ENCODE peak calls at places on chromosomes 3 and 15, in four cellular contexts. U is IMR-90, C is neural progenitor cell, Q is WERI-Rb-1. E is an unnamed sample.

GRCh38 chr3:188153949-188154757 is at the start of gene LPP:
- DNase-seq in C (peak), U (peak), Q (peak), E (peak)

GRCh38 chr3:46209053-46209452 is 940 bp upstream of the CCR1 start:
- DNase-seq in U (no peak), C (no peak), Q (no peak), E (no peak)

GRCh38 chr3:146189519-146190173 is 28.7 kb upstream of the PLOD2 start:
- DNase-seq in C (peak), Q (peak), U (peak), E (no peak)

GRCh38 chr3:129917423-129918007 is 24.0 kb upstream of the TMCC1 start:
- DNase-seq in Q (no peak), C (no peak), U (no peak), E (no peak)

GRCh38 chr3:9302425-9303181 is 53.2 kb upstream of the SRGAP3 start:
- DNase-seq in U (peak), Q (peak), C (peak), E (peak)

GRCh38 chr15:87722941-87723691 is 533.4 kb downstream of the NTRK3 start:
- DNase-seq in C (peak), U (peak), Q (peak), E (no peak)

GRCh38 chr3:124826703-124827102 is 60.5 kb downstream of the ITGB5 start:
- DNase-seq in C (no peak), U (peak), Q (no peak), E (peak)

GRCh38 chr3:122754867-122755835 is 38.5 kb downstream of the HSPBAP1 start:
- DNase-seq in U (peak), C (peak), Q (peak), E (no peak)

GRCh38 chr15:74202461-74203401 is at the start of gene STRA6:
- DNase-seq in C (peak), U (no peak), Q (peak), E (no peak)

GRCh38 chr3:17823816-17824215 is 81.4 kb upstream of the TBC1D5 start:
- DNase-seq in C (no peak), U (no peak), Q (no peak), E (no peak)

GRCh38 chr3:70053293-70053692 is 53.8 kb downstream of the SAMMSON start:
- DNase-seq in Q (no peak), U (no peak), C (no peak), E (no peak)

GRCh38 chr3:188362405-188362831 is 208.5 kb downstream of the LPP start:
- DNase-seq in C (no peak), Q (no peak), U (peak), E (peak)

GRCh38 chr15:73928971-73929627 is 2.8 kb downstream of the LOXL1 start:
- DNase-seq in C (peak), Q (peak), U (no peak), E (no peak)

GRCh38 chr15:100521907-100522306 is 6.8 kb downstream of the CERS3 start:
- DNase-seq in U (no peak), Q (no peak), C (no peak), E (no peak)

GRCh38 chr3:195025881-195026200 is 245.1 kb downstream of the XXYLT1 start:
- DNase-seq in C (no peak), U (no peak), Q (no peak), E (no peak)

GRCh38 chr15:63815796-63816533 is 17.8 kb downstream of the HERC1 start:
- DNase-seq in C (no peak), Q (no peak), U (peak), E (no peak)

GRCh38 chr15:72136170-72137051 is 18.2 kb downstream of the SENP8 start:
- DNase-seq in U (no peak), C (no peak), Q (no peak), E (no peak)

GRCh38 chr3:32815812-32816438 is 1.9 kb upstream of the TRIM71 start:
- DNase-seq in C (peak), U (no peak), Q (no peak), E (no peak)

GRCh38 chr3:51982838-51983577 is at the start of gene ACY1:
- DNase-seq in U (peak), Q (peak), C (peak), E (peak)

DNA sequence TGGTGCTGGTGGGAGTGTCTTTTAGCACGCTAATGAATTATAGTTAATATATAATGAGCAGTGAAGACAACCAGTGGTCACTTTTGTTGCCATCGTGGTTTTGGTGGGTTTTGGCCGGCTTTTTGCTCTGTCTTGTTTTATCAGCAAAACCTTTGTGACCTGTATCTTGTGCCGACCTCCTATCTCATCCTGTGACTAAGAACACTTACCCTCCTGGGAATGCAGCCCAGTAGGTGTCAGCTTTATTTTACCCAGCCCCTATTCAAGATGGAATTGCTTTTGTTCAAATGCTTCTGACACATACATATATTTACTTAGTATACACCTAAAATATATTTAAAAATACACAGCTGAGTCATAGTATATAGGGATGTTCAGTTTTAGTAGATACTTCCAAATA is 770.3 kb downstream of the PDCD6IP start:
- DNase-seq in U (no peak), Q (no peak), C (no peak), E (no peak)
- H3K27ac ChIP-seq in U (no peak), Q (no peak), C (no peak), E (no peak)

GRCh38 chr3:182738583-182739514 is 54.5 kb upstream of the ATP11B start:
- DNase-seq in Q (no peak), C (no peak), U (no peak), E (no peak)
- H3K27ac ChIP-seq in Q (no peak), C (no peak), U (no peak), E (no peak)

GRCh38 chr3:156811092-156811862 is 14.9 kb upstream of the LEKR1 start:
- DNase-seq in U (peak), Q (no peak), C (no peak), E (no peak)

GRCh38 chr3:156812521-156813335 is 13.4 kb upstream of the LEKR1 start:
- DNase-seq in U (peak), C (no peak), Q (no peak), E (no peak)

GRCh38 chr3:156803949-156804741 is 22.0 kb upstream of the LEKR1 start:
- DNase-seq in U (no peak), C (no peak), Q (no peak), E (no peak)

GRCh38 chr3:156806698-156807097 is 19.5 kb upstream of the LEKR1 start:
- DNase-seq in U (no peak), Q (no peak), C (no peak), E (no peak)

GRCh38 chr3:156808025-156808424 is 18.1 kb upstream of the LEKR1 start:
- DNase-seq in Q (no peak), C (no peak), U (peak), E (no peak)
- H3K27ac ChIP-seq in Q (no peak), C (no peak), U (no peak), E (no peak)

DNA sequence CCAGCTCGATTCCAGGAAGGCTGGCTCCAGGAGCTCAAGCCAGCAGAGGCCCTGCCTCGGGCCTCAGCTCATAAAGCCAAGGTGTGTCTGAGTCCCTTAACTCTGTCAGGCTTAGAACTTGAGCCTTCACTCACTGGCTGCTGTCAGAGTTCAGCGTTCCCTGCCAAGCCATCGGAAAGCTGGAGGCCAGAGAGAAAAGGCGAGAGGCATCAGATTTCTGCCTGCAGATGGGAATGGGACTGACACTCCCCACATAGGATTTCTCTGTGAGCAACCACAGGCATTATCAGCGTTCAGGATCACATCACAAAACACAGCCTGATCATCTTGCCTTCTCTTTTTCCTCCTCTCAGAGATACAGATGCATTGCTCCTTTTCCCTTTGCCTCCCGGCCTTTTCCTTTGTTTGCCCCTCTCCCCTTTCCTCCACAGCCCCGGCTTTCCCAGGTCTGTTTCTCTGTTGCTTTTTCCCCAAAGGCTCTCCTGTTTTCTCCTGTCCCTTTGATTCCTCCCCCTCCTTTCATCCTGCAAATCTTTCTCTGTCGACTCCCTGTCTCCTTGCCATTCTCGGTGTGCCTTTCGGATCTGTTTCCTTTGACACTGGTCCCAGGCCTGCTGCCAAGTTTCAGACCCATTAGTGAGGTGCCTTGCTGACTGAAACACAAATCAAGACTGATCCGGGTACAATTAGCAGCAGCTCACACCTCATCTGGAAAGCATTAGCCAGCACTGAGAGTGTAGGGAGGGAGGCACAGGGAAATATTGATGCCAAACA is 44.5 kb upstream of the BOC start:
- DNase-seq in Q (peak), C (peak), U (peak), E (peak)
- H3K27ac ChIP-seq in Q (peak), C (peak), U (peak), E (no peak)

GRCh38 chr15:31296304-31297220 is 30.1 kb upstream of the KLF13 start:
- DNase-seq in U (no peak), Q (no peak), C (peak), E (no peak)

GRCh38 chr15:31298707-31299172 is 27.9 kb upstream of the KLF13 start:
- DNase-seq in C (no peak), U (no peak), Q (no peak), E (no peak)

GRCh38 chr15:31297880-31298456 is 28.7 kb upstream of the KLF13 start:
- DNase-seq in C (no peak), Q (no peak), U (no peak), E (no peak)

GRCh38 chr15:31295660-31296059 is 31.0 kb upstream of the KLF13 start:
- DNase-seq in C (no peak), U (no peak), Q (no peak), E (no peak)

DNA sequence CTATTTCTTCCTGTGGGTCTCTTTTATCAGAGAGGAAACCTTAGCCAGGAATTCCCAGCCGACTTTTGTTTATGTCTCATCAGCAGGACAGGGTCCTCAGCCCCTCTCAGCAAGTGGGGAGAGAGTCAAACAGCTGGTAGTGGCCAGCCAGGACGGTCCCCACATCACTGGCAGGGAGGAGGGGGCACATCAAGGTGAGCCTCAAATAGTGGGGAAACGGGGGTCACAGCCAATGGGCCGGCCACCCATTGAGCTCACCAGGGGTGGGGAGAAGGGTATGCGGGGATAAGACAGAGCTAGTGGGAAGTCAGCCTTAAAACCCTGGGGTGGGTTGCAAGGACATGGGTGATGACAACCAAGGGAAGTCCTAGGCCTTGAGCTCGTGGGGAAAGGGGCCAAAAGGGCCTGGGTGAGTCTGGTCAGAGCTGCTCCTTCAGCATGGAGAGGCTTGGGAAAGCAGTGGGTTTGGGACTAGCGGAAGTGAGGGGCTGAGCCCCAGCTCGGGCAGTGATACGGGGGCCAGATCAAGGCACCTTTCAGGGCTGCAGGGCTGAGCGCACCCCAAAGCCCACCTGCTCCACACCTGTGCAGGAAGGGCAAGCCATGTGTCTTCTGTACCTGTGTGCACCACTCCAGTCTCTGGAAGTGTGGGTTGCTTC is 29.3 kb upstream of the KLF13 start:
- DNase-seq in U (no peak), C (no peak), Q (no peak), E (no peak)
- H3K27ac ChIP-seq in U (no peak), C (no peak), Q (no peak), E (peak)

GRCh38 chr15:26870346-26870745 is 3.5 kb downstream of the GABRA5 start:
- DNase-seq in C (no peak), U (no peak), Q (no peak), E (no peak)

GRCh38 chr15:26872206-26872605 is 5.3 kb downstream of the GABRA5 start:
- DNase-seq in C (peak), Q (no peak), U (no peak), E (no peak)

GRCh38 chr15:26867199-26868007 is 541 bp downstream of the GABRA5 start:
- DNase-seq in C (peak), U (no peak), Q (peak), E (no peak)

GRCh38 chr15:26868029-26868685 is 1.3 kb downstream of the GABRA5 start:
- DNase-seq in U (no peak), Q (no peak), C (no peak), E (no peak)

GRCh38 chr15:26869628-26870027 is 2.8 kb downstream of the GABRA5 start:
- DNase-seq in Q (no peak), U (no peak), C (no peak), E (no peak)
- H3K27ac ChIP-seq in Q (no peak), U (no peak), C (no peak), E (no peak)

GRCh38 chr3:149954812-149955211 is 15.9 kb downstream of the PFN2 start:
- DNase-seq in C (no peak), Q (no peak), U (no peak), E (no peak)

GRCh38 chr3:149957352-149958140 is 13.1 kb downstream of the PFN2 start:
- DNase-seq in Q (no peak), C (no peak), U (no peak), E (no peak)

GRCh38 chr3:149958171-149958796 is 12.4 kb downstream of the PFN2 start:
- DNase-seq in Q (no peak), C (no peak), U (no peak), E (no peak)

GRCh38 chr3:149959443-149959842 is 11.3 kb downstream of the PFN2 start:
- DNase-seq in C (no peak), Q (no peak), U (peak), E (no peak)

DNA sequence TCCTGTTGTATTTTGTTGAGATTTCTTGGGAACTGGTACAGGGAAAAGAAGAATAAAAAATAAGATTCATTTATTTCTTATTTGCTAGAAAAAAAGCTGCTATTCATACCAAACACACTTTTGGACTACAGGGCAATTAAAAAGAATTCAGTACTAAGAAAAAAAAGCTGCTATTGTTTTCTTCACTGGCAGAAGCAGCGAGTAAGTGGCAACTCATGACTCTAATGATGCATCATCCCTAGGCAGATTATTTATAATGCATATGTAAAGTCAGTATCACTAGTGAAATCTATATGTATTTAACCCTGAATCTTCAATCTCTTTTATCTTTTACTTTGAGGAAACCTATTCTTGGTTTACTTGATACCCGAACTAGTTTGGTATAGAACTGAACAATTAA is 15.2 kb downstream of the PFN2 start:
- DNase-seq in Q (no peak), U (no peak), C (no peak), E (no peak)
- H3K27ac ChIP-seq in Q (no peak), U (no peak), C (no peak), E (peak)

DNA sequence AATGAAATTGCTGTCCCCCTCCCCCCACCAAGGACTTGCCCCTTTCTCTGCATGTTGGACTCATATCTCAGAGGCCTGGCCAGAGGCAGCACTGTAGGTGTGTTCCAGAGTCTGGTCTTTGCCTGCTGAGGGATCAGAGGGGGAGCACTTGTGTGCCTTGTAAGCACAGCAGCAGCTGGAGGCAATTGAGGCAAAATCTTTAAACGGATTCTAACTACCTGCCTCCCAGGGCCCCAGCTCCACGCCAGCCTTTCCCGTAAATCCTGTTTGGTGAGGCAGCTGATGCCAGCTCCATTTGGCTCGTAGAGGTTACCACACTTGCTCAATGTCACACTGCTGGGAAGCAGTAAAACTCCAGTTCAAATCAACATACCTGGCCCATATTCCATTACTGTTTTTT is 2.3 kb upstream of the IDH2 start:
- DNase-seq in C (no peak), Q (no peak), U (no peak), E (no peak)
- H3K27ac ChIP-seq in C (no peak), Q (no peak), U (no peak), E (no peak)

E was measured in substantia nigra.